ENCODE peak calls at places on chromosomes 2 and 18, in five cellular contexts. J is CD8-positive, alpha-beta T cell; O is sigmoid colon; L is transverse colon; G is PC-9. W is an unnamed sample.
A peak's percentile ranks its signal among the peaks of the same experiment; 100 is the strongest.

GRCh38 chr2:227805578-227805977 is 8.1 kb upstream of the CCL20 start:
- DNase-seq in J (no peak), O (no peak), L (no peak), G (no peak), W (no peak)

GRCh38 chr2:38233231-38233983 is 143.7 kb downstream of the ATL2 start:
- DNase-seq in J (no peak), O (no peak), L (no peak), G (no peak), W (no peak)

GRCh38 chr2:171281116-171281515 is 120.4 kb upstream of the TLK1 start:
- DNase-seq in J (no peak), O (no peak), L (no peak), G (no peak), W (no peak)

GRCh38 chr2:215367647-215368492 is 56.0 kb downstream of the ATIC start:
- DNase-seq in J (no peak), O (no peak), L (no peak), G (no peak), W (peak; percentile 55)

GRCh38 chr2:12897181-12897580 is 180.4 kb downstream of the TRIB2 start:
- DNase-seq in J (no peak), O (no peak), L (peak; percentile 9), G (no peak), W (no peak)

GRCh38 chr2:61343141-61343540 is 127.7 kb downstream of the USP34 start:
- DNase-seq in J (no peak), O (no peak), L (no peak), G (no peak), W (no peak)

GRCh38 chr2:178628590-178628989 is 148.3 kb downstream of the PLEKHA3 start:
- DNase-seq in J (no peak), O (no peak), L (no peak), G (no peak), W (no peak)

GRCh38 chr2:39730685-39731302 is 48.3 kb downstream of the THUMPD2 start:
- DNase-seq in J (no peak), O (no peak), L (no peak), G (no peak), W (no peak)

GRCh38 chr18:48698707-48699106 is 159.9 kb downstream of the CTIF start:
- DNase-seq in J (no peak), O (no peak), L (no peak), G (no peak), W (no peak)

GRCh38 chr18:21741511-21742322 is 1.1 kb downstream of the MIB1 start:
- DNase-seq in J (peak; percentile 27), O (peak; percentile 78), L (peak; percentile 40), G (peak; percentile 10), W (no peak)

GRCh38 chr2:101330253-101330921 is 21.9 kb upstream of the RNF149 start:
- DNase-seq in J (peak; percentile 46), O (no peak), L (peak; percentile 68), G (peak; percentile 33), W (no peak)

GRCh38 chr2:34401186-34401585 is 802.1 kb upstream of the FAM98A start:
- DNase-seq in J (no peak), O (no peak), L (no peak), G (no peak), W (no peak)

GRCh38 chr2:98324181-98324580 is 22.1 kb upstream of the CNGA3 start:
- DNase-seq in J (no peak), O (no peak), L (no peak), G (no peak), W (no peak)

GRCh38 chr18:79388043-79388442 is 7.7 kb upstream of the NFATC1 start:
- DNase-seq in J (no peak), O (peak; percentile 58), L (no peak), G (no peak), W (no peak)

GRCh38 chr18:8264861-8265411 is 344.3 kb upstream of the RAB12 start:
- DNase-seq in J (no peak), O (no peak), L (no peak), G (no peak), W (no peak)

GRCh38 chr2:62999905-63000304 is 50.7 kb upstream of the OTX1 start:
- DNase-seq in J (no peak), O (no peak), L (no peak), G (peak; percentile 23), W (no peak)

GRCh38 chr2:62992561-62992960 is 58.1 kb upstream of the OTX1 start:
- DNase-seq in J (no peak), O (no peak), L (no peak), G (no peak), W (no peak)

GRCh38 chr2:63000801-63001200 is 49.8 kb upstream of the OTX1 start:
- DNase-seq in J (no peak), O (no peak), L (no peak), G (no peak), W (peak; percentile 4)

GRCh38 chr2:62998949-62999348 is 51.7 kb upstream of the OTX1 start:
- DNase-seq in J (no peak), O (no peak), L (no peak), G (no peak), W (no peak)

GRCh38 chr2:62996534-62997186 is 54.0 kb upstream of the OTX1 start:
- DNase-seq in J (no peak), O (no peak), L (no peak), G (no peak), W (no peak)
- H3K9me3 ChIP-seq in J (no peaks in the 10 kb centered on the region), O (no peaks in the 10 kb centered on the region), L (no peaks in the 10 kb centered on the region), G (no peaks in the 10 kb centered on the region), W (no peaks in the 10 kb centered on the region)

DNA sequence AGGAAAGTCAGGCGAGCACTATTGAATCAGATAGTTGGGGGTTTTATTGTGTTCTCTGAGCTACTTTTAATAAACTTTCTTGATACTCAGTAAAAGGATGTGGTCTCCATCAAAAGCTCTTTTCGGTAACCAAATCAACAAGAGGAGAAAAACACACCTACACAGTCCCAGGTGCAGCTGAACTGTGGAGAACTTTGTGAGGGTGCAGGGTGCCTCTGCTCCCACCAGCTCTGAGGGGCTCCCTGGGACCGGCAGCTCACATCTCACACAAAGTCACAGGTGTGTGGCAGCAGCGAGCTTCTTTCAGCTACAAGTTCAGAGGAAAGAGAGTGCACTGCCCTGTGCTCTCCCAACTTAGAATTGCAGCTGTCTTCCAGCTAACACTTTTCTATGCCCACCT is 650.4 kb downstream of the RNF144A start:
- DNase-seq in J (peak; percentile 66), O (no peak), L (peak; percentile 18), G (no peak), W (no peak)
- TF ChIP-seq CTCF in J (no peak), O (no peak), L (no peak), G (no peak), W (no peak)

DNA sequence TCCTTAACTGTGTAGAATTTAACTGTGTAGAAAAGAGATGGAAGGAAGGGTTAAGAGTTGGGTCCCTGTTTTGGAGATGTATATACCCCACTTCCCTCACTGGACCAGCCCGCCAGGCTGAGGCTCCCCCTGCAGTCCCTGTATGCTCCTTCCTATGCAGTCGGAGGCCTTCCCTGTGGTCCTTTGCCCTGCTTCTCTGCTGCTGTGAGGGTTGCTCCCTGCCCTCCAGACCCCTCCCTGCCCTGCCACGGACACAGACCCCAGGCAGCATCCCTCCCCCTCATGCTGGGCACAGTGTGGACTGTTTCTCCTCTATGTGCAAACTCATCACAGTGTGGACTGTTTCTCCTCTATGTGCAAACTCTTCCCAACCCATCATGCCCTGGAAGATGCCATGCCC is 88.7 kb downstream of the TGOLN2 start:
- DNase-seq in J (no peak), O (no peak), L (no peak), G (no peak), W (no peak)
- H3K27ac ChIP-seq in J (no peak overlapping the region), O (no peak overlapping the region), L (no peak overlapping the region), G (no peak overlapping the region), W (no peak overlapping the region)

GRCh38 chr2:126049461-126049860 is 606.5 kb upstream of the GYPC start:
- DNase-seq in J (no peak), O (no peak), L (no peak), G (no peak), W (no peak)

GRCh38 chr2:126050991-126051736 is 604.8 kb upstream of the GYPC start:
- DNase-seq in J (no peak), O (no peak), L (no peak), G (no peak), W (no peak)

GRCh38 chr2:126048719-126049118 is 607.2 kb upstream of the GYPC start:
- DNase-seq in J (no peak), O (no peak), L (no peak), G (no peak), W (no peak)
- H3K9me3 ChIP-seq in J (no peaks in the 10 kb centered on the region), O (no peaks in the 10 kb centered on the region), L (peaks cover 4% of the 10 kb centered on the region), G (no peaks in the 10 kb centered on the region), W (no peaks in the 10 kb centered on the region)

GRCh38 chr2:112583497-112584133 is 794 bp upstream of the CHCHD5 start:
- DNase-seq in J (no peak), O (no peak), L (no peak), G (no peak), W (no peak)
- TF ChIP-seq CTCF in J (no peak), O (no peak), L (no peak), G (peak; percentile 10), W (no peak)

DNA sequence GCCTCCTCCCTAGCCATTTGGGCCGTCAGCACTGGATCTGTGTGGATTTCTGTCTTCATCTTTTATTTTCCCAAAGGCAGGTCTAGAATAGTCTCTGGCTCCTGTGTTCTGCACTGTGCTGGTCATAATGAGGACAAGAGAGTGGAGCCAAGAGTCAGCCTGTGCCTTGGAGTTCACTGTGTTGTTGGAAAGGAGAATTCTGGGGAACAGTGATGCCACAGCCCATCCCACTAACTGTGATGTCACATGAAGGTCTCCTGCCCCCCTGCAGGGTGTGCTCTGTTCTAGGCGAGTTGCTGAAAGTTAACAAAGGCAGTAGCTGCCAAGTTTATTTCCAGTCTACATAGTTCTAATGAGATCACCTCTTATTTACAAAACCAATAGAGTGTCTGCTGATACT is 248.5 kb downstream of the TPGS2 start:
- DNase-seq in J (no peak), O (peak; percentile 76), L (no peak), G (no peak), W (no peak)
- H3K27ac ChIP-seq in J (no peak overlapping the region), O (peak overlapping the region; percentile 34), L (peak overlapping the region; percentile 13), G (no peak overlapping the region), W (peak overlapping the region; percentile 79)

GRCh38 chr2:6852210-6852609 is 13.5 kb downstream of the CMPK2 start:
- DNase-seq in J (no peak), O (no peak), L (no peak), G (no peak), W (no peak)

GRCh38 chr2:6855860-6856547 is 9.7 kb downstream of the CMPK2 start:
- DNase-seq in J (no peak), O (no peak), L (no peak), G (no peak), W (no peak)

DNA sequence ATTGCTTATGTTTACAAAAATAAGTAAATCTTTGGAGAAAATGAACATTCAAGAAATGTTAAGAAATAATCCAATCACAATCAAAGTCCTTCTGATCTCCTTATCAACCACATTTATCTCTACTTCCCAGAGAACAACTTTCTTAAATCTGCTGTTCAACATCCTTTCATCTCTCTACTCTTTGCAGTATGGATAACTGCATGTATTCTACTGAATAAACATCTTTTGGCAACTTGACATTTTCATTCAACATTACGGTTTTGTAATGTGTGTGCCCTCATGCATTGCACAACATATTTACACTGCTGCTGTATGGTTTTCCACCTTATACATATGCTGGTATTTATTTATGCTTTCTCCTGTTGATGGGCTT is 9.2 kb downstream of the CMPK2 start:
- DNase-seq in J (no peak), O (no peak), L (no peak), G (no peak), W (no peak)
- H3K9me3 ChIP-seq in J (no peaks in the 10 kb centered on the region), O (peaks cover 9% of the 10 kb centered on the region), L (peaks cover 5% of the 10 kb centered on the region), G (no peaks in the 10 kb centered on the region), W (no peaks in the 10 kb centered on the region)